ENCODE peak calls at places on chromosome 20, in five cellular contexts. C is SK-N-SH, R is HepG2, X is K562, B is GM12878. K is an unnamed sample.

GRCh38 chr20:48002517-48002970 is 217.3 kb upstream of the SULF2 start:
- DNase-seq in B (peak; percentile 94), X (no peak), R (no peak), C (no peak), K (peak; percentile 89)

GRCh38 chr20:47137231-47137865 is 219.2 kb downstream of the ZMYND8 start:
- DNase-seq in X (no peak), R (no peak), C (no peak), B (no peak), K (no peak)

GRCh38 chr20:57474816-57475215 is 50.1 kb downstream of the CTCFL start:
- DNase-seq in C (no peak), B (no peak), R (no peak), X (no peak), K (no peak)

GRCh38 chr20:22901921-22902320 is 133.2 kb upstream of the SSTR4 start:
- DNase-seq in C (no peak), B (no peak), X (no peak), R (no peak), K (no peak)

GRCh38 chr20:43590036-43590391 is 723 bp upstream of the IFT52 start:
- DNase-seq in C (peak; percentile 51), X (no peak), R (peak; percentile 30), B (no peak), K (no peak)

GRCh38 chr20:38302721-38303120 is 1.2 kb upstream of the BPI start:
- DNase-seq in R (no peak), B (no peak), X (peak; percentile 24), C (peak; percentile 83), K (no peak)

GRCh38 chr20:10217517-10218410 is 866 bp upstream of the SNAP25 start:
- DNase-seq in B (no peak), C (peak; percentile 77), R (no peak), X (no peak), K (no peak)

GRCh38 chr20:59984551-59984950 is 26.3 kb downstream of the CDH26 start:
- DNase-seq in C (no peak), B (no peak), X (no peak), R (no peak), K (peak; percentile 62)

GRCh38 chr20:23082846-23083552 is 3.1 kb downstream of the CD93 start:
- DNase-seq in X (no peak), R (no peak), B (no peak), C (no peak), K (no peak)

GRCh38 chr20:1215386-1216170 is 10.3 kb upstream of the RAD21L1 start:
- DNase-seq in B (no peak), R (no peak), C (no peak), X (peak; percentile 60), K (no peak)

GRCh38 chr20:52422574-52423463 is 231.2 kb upstream of the ZFP64 start:
- DNase-seq in B (no peak), R (no peak), C (no peak), X (no peak), K (no peak)

GRCh38 chr20:50415031-50415515 is 95.1 kb upstream of the PTPN1 start:
- DNase-seq in C (no peak), X (no peak), B (no peak), R (no peak), K (no peak)

GRCh38 chr20:14780508-14780907 is 443.1 kb upstream of the FLRT3 start:
- DNase-seq in C (no peak), X (no peak), R (no peak), B (no peak), K (no peak)

GRCh38 chr20:44208770-44209169 is 1.8 kb downstream of the OSER1 start:
- DNase-seq in B (no peak), X (no peak), R (peak; percentile 82), C (no peak), K (no peak)

GRCh38 chr20:25249198-25249931 is 1.5 kb downstream of the PYGB start:
- DNase-seq in B (no peak), X (no peak), R (no peak), C (peak; percentile 28), K (no peak)

GRCh38 chr20:63498950-63499332 is at the start of gene EEF1A2:
- DNase-seq in X (peak; percentile 87), B (no peak), C (peak; percentile 87), R (no peak), K (no peak)

GRCh38 chr20:63052571-63053429 is 46.0 kb upstream of the BHLHE23 start:
- DNase-seq in C (no peak), X (no peak), B (no peak), R (no peak), K (no peak)

GRCh38 chr20:63090682-63091571 is 84.2 kb upstream of the BHLHE23 start:
- DNase-seq in X (no peak), B (no peak), R (no peak), C (no peak), K (no peak)

GRCh38 chr20:20497242-20497985 is 129.5 kb downstream of the INSM1 start:
- DNase-seq in X (no peak), C (no peak), R (no peak), B (no peak), K (no peak)

DNA sequence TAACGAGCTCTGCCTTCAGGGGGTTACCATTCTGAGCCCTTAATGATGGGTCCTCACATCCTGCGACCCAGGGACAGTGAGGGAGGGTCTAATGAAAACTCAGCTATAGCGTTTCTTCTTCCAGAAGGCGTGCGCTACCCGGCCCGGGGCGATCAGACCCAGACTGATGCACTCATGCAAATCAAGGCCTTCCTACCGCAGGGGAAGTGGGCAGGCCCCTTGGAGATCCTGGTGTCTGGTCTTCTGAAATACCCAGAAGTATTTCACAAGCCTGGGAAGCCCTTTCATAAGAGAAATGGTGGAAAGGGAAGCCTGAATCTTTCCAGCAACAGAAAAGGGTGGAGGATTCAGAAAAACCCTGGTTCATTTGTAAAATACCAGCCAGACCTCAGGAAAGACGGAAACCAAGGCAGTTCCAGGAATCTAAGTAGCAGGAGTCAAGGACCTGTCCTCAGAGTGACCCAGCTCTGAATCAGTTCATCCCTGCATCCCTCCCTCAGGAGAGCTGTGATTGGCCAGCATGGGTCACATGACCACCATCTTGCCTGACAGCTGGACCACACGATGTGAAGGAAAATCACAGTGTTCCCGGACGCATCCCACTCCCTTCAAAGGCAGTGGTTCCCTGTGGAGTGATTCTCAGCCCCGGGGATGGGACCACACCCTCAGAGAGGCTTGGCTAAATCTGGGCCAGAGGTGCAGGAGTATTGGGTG is 12.7 kb downstream of the BFSP1 start:
- DNase-seq in X (peak; percentile 74), C (peak; percentile 45), R (no peak), B (no peak), K (no peak)
- TF ChIP-seq GABPA in X (no peak), C (no peak), R (no peak), B (no peak), K (no peak)

GRCh38 chr20:41329435-41330342 is 10.9 kb upstream of the LPIN3 start:
- DNase-seq in R (peak; percentile 82), X (no peak), C (no peak), B (no peak), K (no peak)
- TF ChIP-seq REST in R (peak; percentile 10), X (no peak), C (peak; percentile 45), B (no peak), K (no peak)

DNA sequence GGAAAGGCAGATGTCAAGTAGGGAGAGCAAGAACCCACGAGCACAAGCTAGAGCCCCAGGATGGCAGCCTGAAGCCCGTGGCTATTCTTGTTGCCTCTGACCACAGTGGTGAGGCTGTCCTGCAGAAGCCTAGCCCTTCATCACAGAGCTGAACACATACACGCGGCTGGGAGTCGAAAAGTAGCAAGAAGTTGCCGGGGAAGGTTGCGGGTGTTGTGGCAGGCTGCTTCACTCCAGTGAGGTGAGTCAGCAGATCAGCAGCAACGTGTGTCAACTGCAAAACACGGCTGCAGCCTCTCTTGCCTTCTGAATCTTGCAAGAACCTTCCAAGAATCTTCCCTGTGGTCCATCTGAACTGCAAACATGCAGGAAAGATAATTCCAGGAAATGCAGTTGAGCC is 10.6 kb upstream of the STX16 start:
- DNase-seq in B (no peak), C (no peak), X (peak; percentile 37), R (no peak), K (no peak)
- TF ChIP-seq GABPA in B (no peak), C (no peak), X (no peak), R (no peak), K (no peak)

DNA sequence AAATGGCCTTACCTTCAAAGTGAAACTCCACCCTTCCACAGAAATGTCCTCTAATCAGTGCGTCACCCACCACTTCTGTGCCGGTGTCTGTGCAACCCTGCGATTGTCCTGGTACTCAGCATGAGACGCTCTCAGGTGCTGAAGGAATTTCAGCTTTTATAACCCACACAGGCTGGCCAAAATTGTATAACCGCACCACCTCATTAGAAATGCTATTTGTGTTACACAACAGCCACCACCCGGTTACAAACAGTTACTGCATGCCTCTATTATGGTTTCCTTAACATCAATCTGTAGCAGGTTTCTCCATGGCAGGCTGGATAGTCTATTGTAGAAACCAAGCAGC is 51.5 kb downstream of the SLC23A2 start:
- DNase-seq in C (peak; percentile 46), X (no peak), B (no peak), R (peak; percentile 30), K (peak; percentile 65)
- TF ChIP-seq REST in C (no peak), X (no peak), B (no peak), R (no peak), K (no peak)